ENCODE peak calls at places on chromosomes 4 and X, in nine cellular contexts. E is fibroblast of lung; M is breast epithelium; L is uterus; T is esophagus squamous epithelium; O is left lung; D is CD8-positive, alpha-beta T cell; P is right atrium auricular region; Y is kidney epithelial cell. R is an unnamed sample.

GRCh38 chrX:23904096-23904495 is 3.6 kb downstream of the APOO start:
- DNase-seq in E (peak; percentile 47), M (no peak), L (no peak), T (no peak), O (no peak), D (no peak), P (no peak), Y (no peak), R (no peak)

GRCh38 chr4:170001688-170002267 is 24.4 kb downstream of the MFAP3L start:
- DNase-seq in E (no peak), M (no peak), L (no peak), T (no peak), O (no peak), D (no peak), P (no peak), Y (no peak), R (no peak)

GRCh38 chrX:8971116-8971515 is 62.8 kb downstream of the FAM9B start:
- DNase-seq in E (peak; percentile 49), M (no peak), L (no peak), T (no peak), O (no peak), D (no peak), P (no peak), Y (peak; percentile 4), R (no peak)

GRCh38 chr4:83629945-83630684 is 94.2 kb downstream of the GPAT3 start:
- DNase-seq in E (peak; percentile 78), M (no peak), L (peak; percentile 72), T (no peak), O (peak; percentile 63), D (no peak), P (no peak), Y (no peak), R (peak; percentile 55)

GRCh38 chr4:139986108-139986507 is 167.9 kb downstream of the MAML3 start:
- DNase-seq in E (no peak), M (no peak), L (no peak), T (no peak), O (no peak), D (no peak), P (no peak), Y (no peak), R (no peak)

GRCh38 chrX:57647020-57647419 is 33.0 kb downstream of the NLRP2B start:
- DNase-seq in E (no peak), M (no peak), L (no peak), T (no peak), O (no peak), D (no peak), P (no peak), Y (no peak), R (no peak)

GRCh38 chr4:52421811-52422213 is 237.3 kb downstream of the USP46 start:
- DNase-seq in E (no peak), M (no peak), L (no peak), T (no peak), O (no peak), D (no peak), P (no peak), Y (no peak), R (no peak)

GRCh38 chr4:64729561-64729960 is 320.3 kb upstream of the TECRL start:
- DNase-seq in E (no peak), M (no peak), L (no peak), T (no peak), O (no peak), D (no peak), P (no peak), Y (no peak), R (no peak)

GRCh38 chrX:48490661-48491060 is 14.7 kb downstream of the FTSJ1 start:
- DNase-seq in E (peak; percentile 43), M (no peak), L (no peak), T (no peak), O (no peak), D (no peak), P (no peak), Y (no peak), R (no peak)

GRCh38 chr4:151664289-151664688 is 96.5 kb downstream of the GATB start:
- DNase-seq in E (no peak), M (no peak), L (no peak), T (no peak), O (no peak), D (no peak), P (no peak), Y (no peak), R (no peak)

GRCh38 chr4:133152801-133153526 is 3.9 kb downstream of the PCDH10 start:
- DNase-seq in E (peak; percentile 60), M (no peak), L (no peak), T (no peak), O (no peak), D (no peak), P (no peak), Y (no peak), R (no peak)

GRCh38 chr4:176150283-176150682 is 45.1 kb downstream of the SPATA4 start:
- DNase-seq in E (peak; percentile 31), M (no peak), L (no peak), T (no peak), O (no peak), D (no peak), P (no peak), Y (no peak), R (no peak)

GRCh38 chr4:2248044-2248780 is 6.3 kb upstream of the HAUS3 start:
- DNase-seq in E (no peak), M (no peak), L (peak; percentile 15), T (no peak), O (no peak), D (no peak), P (peak; percentile 46), Y (no peak), R (peak; percentile 34)

GRCh38 chr4:2250764-2251072 is 8.8 kb upstream of the HAUS3 start:
- DNase-seq in E (no peak), M (no peak), L (no peak), T (no peak), O (peak; percentile 26), D (peak; percentile 4), P (peak; percentile 47), Y (no peak), R (no peak)

GRCh38 chr4:2250003-2250763 is 8.3 kb upstream of the HAUS3 start:
- DNase-seq in E (no peak), M (no peak), L (peak; percentile 16), T (no peak), O (no peak), D (peak; percentile 4), P (peak; percentile 52), Y (no peak), R (no peak)

GRCh38 chr4:2248821-2249261 is 6.9 kb upstream of the HAUS3 start:
- DNase-seq in E (no peak), M (no peak), L (no peak), T (no peak), O (no peak), D (peak; percentile 4), P (peak; percentile 46), Y (no peak), R (peak; percentile 42)

GRCh38 chr4:2249526-2249991 is 7.6 kb upstream of the HAUS3 start:
- DNase-seq in E (no peak), M (no peak), L (no peak), T (no peak), O (peak; percentile 25), D (no peak), P (peak; percentile 49), Y (no peak), R (peak; percentile 42)
- H3K36me3 ChIP-seq in E (peaks cover 18% of the 10 kb centered on the region), M (no peaks in the 10 kb centered on the region), L (no peaks in the 10 kb centered on the region), T (peaks cover 84% of the 10 kb centered on the region), O (peaks cover 73% of the 10 kb centered on the region), D (peaks cover under 1% of the 10 kb centered on the region), P (peaks cover 54% of the 10 kb centered on the region), Y (peaks cover 2% of the 10 kb centered on the region), R (peaks cover 74% of the 10 kb centered on the region)

DNA sequence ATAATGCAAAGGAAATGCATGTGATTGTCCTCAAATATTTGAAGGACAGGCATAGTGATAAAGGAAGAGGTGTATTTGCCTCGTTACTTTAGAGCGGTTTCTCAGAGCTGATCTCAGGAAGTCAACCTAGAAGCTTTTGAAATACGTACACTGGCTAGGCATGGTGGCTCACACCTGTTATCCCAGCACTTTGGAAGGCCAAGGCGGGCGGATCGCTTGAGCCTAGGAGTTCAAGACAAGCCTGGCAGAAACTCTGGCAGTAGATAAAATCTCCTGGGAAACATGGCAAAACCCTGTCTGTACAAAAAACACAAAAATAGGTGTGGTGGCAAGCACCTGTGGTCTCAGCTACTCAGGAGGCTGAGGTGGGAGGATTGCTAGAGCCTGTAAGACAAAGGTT is 24.9 kb downstream of the SMARCAD1 start:
- DNase-seq in E (no peak), M (no peak), L (no peak), T (no peak), O (no peak), D (no peak), P (no peak), Y (no peak), R (no peak)
- H3K36me3 ChIP-seq in E (no peaks in the 10 kb centered on the region), M (no peaks in the 10 kb centered on the region), L (no peaks in the 10 kb centered on the region), T (peaks cover 55% of the 10 kb centered on the region), O (peaks cover 22% of the 10 kb centered on the region), D (peaks cover 3% of the 10 kb centered on the region), P (peaks cover 1% of the 10 kb centered on the region), Y (no peaks in the 10 kb centered on the region), R (peaks cover 27% of the 10 kb centered on the region)

DNA sequence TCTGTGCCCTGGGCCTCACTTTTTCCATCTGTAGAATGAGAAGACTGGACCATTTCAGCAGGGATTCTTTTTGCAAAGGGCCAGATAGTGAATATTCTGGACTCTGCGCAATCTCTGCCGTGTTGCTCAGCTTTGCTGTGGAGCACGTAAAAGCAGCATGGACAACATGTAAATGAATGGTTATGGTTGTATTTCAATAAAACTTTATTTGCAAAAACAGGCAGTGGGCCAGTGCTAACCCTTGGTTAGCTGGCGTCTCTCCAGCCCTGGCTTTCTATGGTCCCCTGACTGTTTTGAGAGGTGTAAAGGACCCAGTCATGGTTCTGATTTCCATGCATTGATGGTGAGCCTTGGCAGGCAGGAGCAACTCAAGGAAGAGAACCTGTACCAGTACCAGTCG is 18.7 kb downstream of the WFS1 start:
- DNase-seq in E (no peak), M (no peak), L (no peak), T (no peak), O (no peak), D (no peak), P (no peak), Y (no peak), R (peak; percentile 21)
- H3K36me3 ChIP-seq in E (peaks cover 5% of the 10 kb centered on the region), M (peaks cover 4% of the 10 kb centered on the region), L (no peaks in the 10 kb centered on the region), T (peaks cover 79% of the 10 kb centered on the region), O (peaks cover 44% of the 10 kb centered on the region), D (no peaks in the 10 kb centered on the region), P (peaks cover 78% of the 10 kb centered on the region), Y (no peaks in the 10 kb centered on the region), R (peaks cover 81% of the 10 kb centered on the region)

DNA sequence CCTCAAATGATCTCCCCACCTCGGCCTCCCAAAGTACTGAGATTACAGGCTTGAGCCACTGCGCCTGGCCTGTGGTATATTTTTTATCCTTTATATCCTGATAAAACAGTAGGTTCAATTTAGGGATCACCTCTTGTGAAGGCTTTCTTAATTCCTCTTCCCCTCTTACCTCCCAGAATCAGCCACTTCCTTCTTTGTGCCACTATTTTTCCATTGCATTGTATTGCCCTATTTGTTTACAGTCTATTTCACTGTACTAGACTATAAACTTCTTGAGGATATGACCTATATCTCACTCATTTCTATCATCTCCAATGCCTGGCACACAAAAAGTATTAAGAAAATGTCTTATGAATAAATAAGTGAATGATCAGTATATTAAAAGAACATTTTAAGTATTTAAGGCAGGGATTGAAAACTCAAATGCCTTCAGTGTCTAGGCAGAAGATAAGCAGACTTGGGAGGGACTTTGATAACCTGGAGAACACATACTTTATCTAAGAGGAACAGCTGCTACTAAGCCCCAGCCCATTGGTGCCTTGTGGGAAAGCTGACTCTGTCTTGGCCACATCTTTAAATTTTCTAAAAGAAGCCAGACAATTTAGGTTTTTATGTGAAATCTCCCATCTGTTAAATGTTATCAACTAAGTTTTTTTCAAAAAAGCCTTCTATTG is 82.3 kb upstream of the OGT start:
- DNase-seq in E (no peak), M (no peak), L (no peak), T (no peak), O (no peak), D (no peak), P (no peak), Y (no peak), R (no peak)
- H3K36me3 ChIP-seq in E (no peaks in the 10 kb centered on the region), M (no peaks in the 10 kb centered on the region), L (no peaks in the 10 kb centered on the region), T (peaks cover 72% of the 10 kb centered on the region), O (peaks cover 26% of the 10 kb centered on the region), D (peaks cover under 1% of the 10 kb centered on the region), P (peaks cover 1% of the 10 kb centered on the region), Y (peaks cover 1% of the 10 kb centered on the region), R (peaks cover 32% of the 10 kb centered on the region)

R was measured in lower lobe of right lung.